ENCODE peak calls at places on chromosomes 5 and 9, in seven cellular contexts. A is lower lobe of right lung; Z is GM20000; O is neural crest cell; N is mammary epithelial cell; P is stimulated activated CD8-positive, alpha-beta memory T cell treated with anti-CD3 and anti-CD28 coated beads, Interleukin-4, amount 100 ng/mL, for 24 hours; J is H9. C is an unnamed sample.

GRCh38 chr5:80516826-80517225 is 28.9 kb downstream of the FAM151B start:
- DNase-seq in A (no peak), Z (no peak), O (no peak), N (peak), P (no peak), J (no peak), C (no peak)

GRCh38 chr9:94909250-94909894 is 182.9 kb downstream of the AOPEP start:
- DNase-seq in A (no peak), Z (no peak), O (no peak), N (no peak), P (no peak), J (no peak), C (no peak)

GRCh38 chr5:80210014-80210413 is 45.8 kb downstream of the SERINC5 start:
- DNase-seq in A (no peak), Z (no peak), O (no peak), N (peak), P (no peak), J (no peak), C (no peak)

GRCh38 chr5:76469656-76470290 is 66.7 kb downstream of the IQGAP2 start:
- DNase-seq in A (no peak), Z (no peak), O (no peak), N (no peak), P (no peak), J (no peak), C (no peak)

GRCh38 chr9:129102791-129103594 is 7.6 kb downstream of the CRAT start:
- DNase-seq in A (peak), Z (peak), O (peak), N (peak), P (no peak), J (peak), C (no peak)

GRCh38 chr5:56003179-56003578 is 8.4 kb upstream of the IL6ST start:
- DNase-seq in A (no peak), Z (no peak), O (no peak), N (peak), P (no peak), J (no peak), C (no peak)

GRCh38 chr9:13163287-13163686 is 116.2 kb downstream of the MPDZ start:
- DNase-seq in A (no peak), Z (no peak), O (no peak), N (no peak), P (no peak), J (no peak), C (no peak)

GRCh38 chr5:1501372-1502045 is 22.3 kb downstream of the LPCAT1 start:
- DNase-seq in A (no peak), Z (no peak), O (no peak), N (no peak), P (no peak), J (no peak), C (no peak)

GRCh38 chr9:89781838-89782237 is 177.0 kb downstream of the GADD45G start:
- DNase-seq in A (no peak), Z (peak), O (no peak), N (no peak), P (no peak), J (no peak), C (no peak)

C was measured in iPS DF 6.9.